ENCODE peak calls at places on chromosome X, in seven cellular contexts. One of them, this sample, is unnamed.

GRCh38 chrX:17854521-17854920 is 6.6 kb downstream of the RAI2 start:
- DNase-seq in CD8-positive, alpha-beta T cell: no peak
- DNase-seq in mesendoderm: no peak
- DNase-seq in breast epithelium: no peak
- DNase-seq in tibial artery: no peak
- DNase-seq in body of pancreas: no peak
- DNase-seq in effector memory CD4-positive, alpha-beta T cell: no peak
- DNase-seq in this sample: no peak

GRCh38 chrX:54550821-54551220 is 20.8 kb downstream of the GNL3L start:
- DNase-seq in CD8-positive, alpha-beta T cell: no peak
- DNase-seq in mesendoderm: no peak
- DNase-seq in effector memory CD4-positive, alpha-beta T cell: no peak
- DNase-seq in tibial artery: no peak
- DNase-seq in breast epithelium: no peak
- DNase-seq in body of pancreas: no peak
- DNase-seq in this sample: no peak

GRCh38 chrX:6558979-6559378 is 24.1 kb upstream of the VCX3A start:
- DNase-seq in CD8-positive, alpha-beta T cell: no peak
- DNase-seq in breast epithelium: no peak
- DNase-seq in effector memory CD4-positive, alpha-beta T cell: no peak
- DNase-seq in body of pancreas: no peak
- DNase-seq in tibial artery: no peak
- DNase-seq in mesendoderm: no peak
- DNase-seq in this sample: no peak

GRCh38 chrX:63282077-63282476 is 69.1 kb downstream of the SPIN4 start:
- DNase-seq in CD8-positive, alpha-beta T cell: no peak
- DNase-seq in mesendoderm: peak; percentile 48
- DNase-seq in tibial artery: no peak
- DNase-seq in breast epithelium: no peak
- DNase-seq in body of pancreas: no peak
- DNase-seq in effector memory CD4-positive, alpha-beta T cell: no peak
- DNase-seq in this sample: no peak

GRCh38 chrX:48606091-48606490 is 8.8 kb downstream of the WDR13 start:
- DNase-seq in body of pancreas: no peak
- DNase-seq in CD8-positive, alpha-beta T cell: no peak
- DNase-seq in effector memory CD4-positive, alpha-beta T cell: no peak
- DNase-seq in mesendoderm: peak; percentile 20
- DNase-seq in breast epithelium: no peak
- DNase-seq in tibial artery: no peak
- DNase-seq in this sample: no peak

GRCh38 chrX:12197030-12197429 is 58.8 kb downstream of the FRMPD4 start:
- DNase-seq in effector memory CD4-positive, alpha-beta T cell: no peak
- DNase-seq in CD8-positive, alpha-beta T cell: no peak
- DNase-seq in breast epithelium: no peak
- DNase-seq in mesendoderm: no peak
- DNase-seq in tibial artery: no peak
- DNase-seq in body of pancreas: no peak
- DNase-seq in this sample: no peak

GRCh38 chrX:51802917-51803688 is 59.9 kb downstream of the GSPT2 start:
- DNase-seq in body of pancreas: peak; percentile 67
- DNase-seq in tibial artery: no peak
- DNase-seq in breast epithelium: no peak
- DNase-seq in effector memory CD4-positive, alpha-beta T cell: no peak
- DNase-seq in CD8-positive, alpha-beta T cell: peak; percentile 76
- DNase-seq in mesendoderm: peak; percentile 93
- DNase-seq in this sample: peak; percentile 57

GRCh38 chrX:133249659-133250058 is 31.5 kb upstream of the TFDP3 start:
- DNase-seq in body of pancreas: no peak
- DNase-seq in mesendoderm: no peak
- DNase-seq in CD8-positive, alpha-beta T cell: no peak
- DNase-seq in breast epithelium: no peak
- DNase-seq in tibial artery: no peak
- DNase-seq in effector memory CD4-positive, alpha-beta T cell: no peak
- DNase-seq in this sample: no peak

GRCh38 chrX:57772637-57773036 is 92.6 kb upstream of the NLRP2B start:
- DNase-seq in CD8-positive, alpha-beta T cell: no peak
- DNase-seq in effector memory CD4-positive, alpha-beta T cell: no peak
- DNase-seq in breast epithelium: no peak
- DNase-seq in body of pancreas: no peak
- DNase-seq in tibial artery: no peak
- DNase-seq in mesendoderm: peak; percentile 0
- DNase-seq in this sample: no peak

GRCh38 chrX:38806054-38806389 is 4.8 kb downstream of the MID1IP1 start:
- DNase-seq in body of pancreas: peak; percentile 56
- DNase-seq in tibial artery: peak; percentile 39
- DNase-seq in CD8-positive, alpha-beta T cell: no peak
- DNase-seq in mesendoderm: no peak
- DNase-seq in effector memory CD4-positive, alpha-beta T cell: no peak
- DNase-seq in breast epithelium: no peak
- DNase-seq in this sample: no peak

GRCh38 chrX:68652327-68652930 is 5.0 kb downstream of the STARD8 start:
- DNase-seq in mesendoderm: no peak
- DNase-seq in CD8-positive, alpha-beta T cell: no peak
- DNase-seq in body of pancreas: no peak
- DNase-seq in effector memory CD4-positive, alpha-beta T cell: no peak
- DNase-seq in breast epithelium: no peak
- DNase-seq in tibial artery: no peak
- DNase-seq in this sample: no peak

GRCh38 chrX:38249965-38250364 is 29.3 kb upstream of the SRPX start:
- DNase-seq in mesendoderm: no peak
- DNase-seq in body of pancreas: no peak
- DNase-seq in breast epithelium: no peak
- DNase-seq in tibial artery: no peak
- DNase-seq in CD8-positive, alpha-beta T cell: no peak
- DNase-seq in effector memory CD4-positive, alpha-beta T cell: no peak
- DNase-seq in this sample: no peak

GRCh38 chrX:153460826-153461225 is 9.6 kb downstream of the HAUS7 start:
- DNase-seq in mesendoderm: peak; percentile 67
- DNase-seq in body of pancreas: peak; percentile 44
- DNase-seq in tibial artery: no peak
- DNase-seq in breast epithelium: no peak
- DNase-seq in CD8-positive, alpha-beta T cell: peak; percentile 50
- DNase-seq in effector memory CD4-positive, alpha-beta T cell: no peak
- DNase-seq in this sample: no peak

GRCh38 chrX:39709364-39709763 is 388.4 kb downstream of the BCOR start:
- DNase-seq in CD8-positive, alpha-beta T cell: no peak
- DNase-seq in breast epithelium: no peak
- DNase-seq in effector memory CD4-positive, alpha-beta T cell: no peak
- DNase-seq in tibial artery: no peak
- DNase-seq in mesendoderm: no peak
- DNase-seq in body of pancreas: no peak
- DNase-seq in this sample: no peak

GRCh38 chrX:133956570-133957340 is 28.6 kb downstream of the GPC3 start:
- DNase-seq in effector memory CD4-positive, alpha-beta T cell: no peak
- DNase-seq in CD8-positive, alpha-beta T cell: no peak
- DNase-seq in mesendoderm: no peak
- DNase-seq in breast epithelium: no peak
- DNase-seq in tibial artery: no peak
- DNase-seq in body of pancreas: no peak
- DNase-seq in this sample: no peak

GRCh38 chrX:115419094-115419493 is 129.6 kb downstream of the LUZP4 start:
- DNase-seq in CD8-positive, alpha-beta T cell: no peak
- DNase-seq in mesendoderm: no peak
- DNase-seq in body of pancreas: no peak
- DNase-seq in tibial artery: no peak
- DNase-seq in breast epithelium: no peak
- DNase-seq in effector memory CD4-positive, alpha-beta T cell: no peak
- DNase-seq in this sample: no peak

GRCh38 chrX:16476692-16477091 is 173.3 kb upstream of the S100G start:
- DNase-seq in mesendoderm: no peak
- DNase-seq in body of pancreas: no peak
- DNase-seq in tibial artery: no peak
- DNase-seq in breast epithelium: no peak
- DNase-seq in CD8-positive, alpha-beta T cell: no peak
- DNase-seq in effector memory CD4-positive, alpha-beta T cell: no peak
- DNase-seq in this sample: no peak

GRCh38 chrX:15781964-15782711 is 8.1 kb upstream of the ZRSR2 start:
- DNase-seq in CD8-positive, alpha-beta T cell: no peak
- DNase-seq in body of pancreas: no peak
- DNase-seq in tibial artery: no peak
- DNase-seq in breast epithelium: no peak
- DNase-seq in mesendoderm: no peak
- DNase-seq in effector memory CD4-positive, alpha-beta T cell: no peak
- DNase-seq in this sample: no peak

GRCh38 chrX:101659601-101660063 is at the start of gene ARMCX2:
- DNase-seq in effector memory CD4-positive, alpha-beta T cell: no peak
- DNase-seq in mesendoderm: peak; percentile 74
- DNase-seq in CD8-positive, alpha-beta T cell: no peak
- DNase-seq in body of pancreas: peak; percentile 55
- DNase-seq in tibial artery: peak; percentile 37
- DNase-seq in breast epithelium: peak; percentile 40
- DNase-seq in this sample: peak; percentile 38

GRCh38 chrX:15664487-15665444 is at the start of gene CLTRN:
- DNase-seq in body of pancreas: no peak
- DNase-seq in mesendoderm: peak; percentile 53
- DNase-seq in breast epithelium: no peak
- DNase-seq in effector memory CD4-positive, alpha-beta T cell: no peak
- DNase-seq in tibial artery: no peak
- DNase-seq in CD8-positive, alpha-beta T cell: no peak
- DNase-seq in this sample: no peak

GRCh38 chrX:45769919-45770582 is 569.4 kb upstream of the DIPK2B start:
- DNase-seq in mesendoderm: no peak
- DNase-seq in effector memory CD4-positive, alpha-beta T cell: peak; percentile 31
- DNase-seq in tibial artery: peak; percentile 70
- DNase-seq in CD8-positive, alpha-beta T cell: peak; percentile 24
- DNase-seq in body of pancreas: peak; percentile 70
- DNase-seq in breast epithelium: peak; percentile 79
- DNase-seq in this sample: peak; percentile 72

GRCh38 chrX:31715675-31716074 is 643.8 kb upstream of the FTHL17 start:
- DNase-seq in tibial artery: no peak
- DNase-seq in breast epithelium: no peak
- DNase-seq in CD8-positive, alpha-beta T cell: no peak
- DNase-seq in effector memory CD4-positive, alpha-beta T cell: no peak
- DNase-seq in mesendoderm: no peak
- DNase-seq in body of pancreas: no peak
- DNase-seq in this sample: no peak

GRCh38 chrX:82813671-82814078 is 694.4 kb upstream of the POU3F4 start:
- DNase-seq in effector memory CD4-positive, alpha-beta T cell: no peak
- DNase-seq in mesendoderm: peak; percentile 61
- DNase-seq in CD8-positive, alpha-beta T cell: no peak
- DNase-seq in body of pancreas: no peak
- DNase-seq in tibial artery: no peak
- DNase-seq in breast epithelium: peak; percentile 51
- DNase-seq in this sample: no peak

GRCh38 chrX:69388526-69388925 is 115.6 kb upstream of the NALF2 start:
- DNase-seq in CD8-positive, alpha-beta T cell: no peak
- DNase-seq in mesendoderm: no peak
- DNase-seq in body of pancreas: no peak
- DNase-seq in breast epithelium: peak; percentile 23
- DNase-seq in effector memory CD4-positive, alpha-beta T cell: no peak
- DNase-seq in tibial artery: peak; percentile 20
- DNase-seq in this sample: no peak

GRCh38 chrX:20974326-20974725 is 399.9 kb upstream of the CNKSR2 start:
- DNase-seq in breast epithelium: no peak
- DNase-seq in body of pancreas: no peak
- DNase-seq in tibial artery: no peak
- DNase-seq in mesendoderm: no peak
- DNase-seq in CD8-positive, alpha-beta T cell: no peak
- DNase-seq in effector memory CD4-positive, alpha-beta T cell: no peak
- DNase-seq in this sample: no peak

GRCh38 chrX:130111220-130111934 is 1.1 kb upstream of the ELF4 start:
- DNase-seq in tibial artery: no peak
- DNase-seq in breast epithelium: no peak
- DNase-seq in body of pancreas: no peak
- DNase-seq in CD8-positive, alpha-beta T cell: no peak
- DNase-seq in mesendoderm: no peak
- DNase-seq in effector memory CD4-positive, alpha-beta T cell: no peak
- DNase-seq in this sample: no peak
- H3K4me3 ChIP-seq in tibial artery: peak overlapping the region; percentile 84
- H3K4me3 ChIP-seq in breast epithelium: peak overlapping the region; percentile 74
- H3K4me3 ChIP-seq in body of pancreas: no peak overlapping the region
- H3K4me3 ChIP-seq in CD8-positive, alpha-beta T cell: no peak overlapping the region
- H3K4me3 ChIP-seq in mesendoderm: no peak overlapping the region
- H3K4me3 ChIP-seq in effector memory CD4-positive, alpha-beta T cell: peak overlapping the region; percentile 39
- H3K4me3 ChIP-seq in this sample: peak overlapping the region; percentile 10

GRCh38 chrX:152149648-152150047 is 11.3 kb upstream of the MAGEA10 start:
- DNase-seq in tibial artery: no peak
- DNase-seq in body of pancreas: no peak
- DNase-seq in effector memory CD4-positive, alpha-beta T cell: no peak
- DNase-seq in CD8-positive, alpha-beta T cell: no peak
- DNase-seq in breast epithelium: no peak
- DNase-seq in mesendoderm: no peak
- DNase-seq in this sample: no peak
- H3K27ac ChIP-seq in tibial artery: no peak overlapping the region
- H3K27ac ChIP-seq in body of pancreas: no peak overlapping the region
- H3K27ac ChIP-seq in effector memory CD4-positive, alpha-beta T cell: no peak overlapping the region
- H3K27ac ChIP-seq in CD8-positive, alpha-beta T cell: no peak overlapping the region
- H3K27ac ChIP-seq in breast epithelium: no peak overlapping the region
- H3K27ac ChIP-seq in mesendoderm: no peak overlapping the region
- H3K27ac ChIP-seq in this sample: no peak overlapping the region

GRCh38 chrX:14027511-14028019 is 2.1 kb downstream of the GEMIN8 start:
- DNase-seq in effector memory CD4-positive, alpha-beta T cell: no peak
- DNase-seq in mesendoderm: no peak
- DNase-seq in breast epithelium: no peak
- DNase-seq in body of pancreas: no peak
- DNase-seq in CD8-positive, alpha-beta T cell: no peak
- DNase-seq in tibial artery: no peak
- DNase-seq in this sample: no peak

GRCh38 chrX:14017399-14017798 is 12.3 kb downstream of the GEMIN8 start:
- DNase-seq in effector memory CD4-positive, alpha-beta T cell: no peak
- DNase-seq in body of pancreas: no peak
- DNase-seq in mesendoderm: no peak
- DNase-seq in breast epithelium: no peak
- DNase-seq in CD8-positive, alpha-beta T cell: no peak
- DNase-seq in tibial artery: no peak
- DNase-seq in this sample: no peak

GRCh38 chrX:14027031-14027430 is 2.7 kb downstream of the GEMIN8 start:
- DNase-seq in mesendoderm: no peak
- DNase-seq in breast epithelium: peak; percentile 68
- DNase-seq in tibial artery: no peak
- DNase-seq in CD8-positive, alpha-beta T cell: peak; percentile 29
- DNase-seq in body of pancreas: peak; percentile 44
- DNase-seq in effector memory CD4-positive, alpha-beta T cell: no peak
- DNase-seq in this sample: no peak

GRCh38 chrX:14026121-14026520 is 3.6 kb downstream of the GEMIN8 start:
- DNase-seq in body of pancreas: no peak
- DNase-seq in breast epithelium: no peak
- DNase-seq in mesendoderm: no peak
- DNase-seq in CD8-positive, alpha-beta T cell: no peak
- DNase-seq in effector memory CD4-positive, alpha-beta T cell: no peak
- DNase-seq in tibial artery: no peak
- DNase-seq in this sample: no peak

GRCh38 chrX:14022019-14022418 is 7.7 kb downstream of the GEMIN8 start:
- DNase-seq in mesendoderm: no peak
- DNase-seq in body of pancreas: no peak
- DNase-seq in breast epithelium: no peak
- DNase-seq in CD8-positive, alpha-beta T cell: no peak
- DNase-seq in tibial artery: no peak
- DNase-seq in effector memory CD4-positive, alpha-beta T cell: no peak
- DNase-seq in this sample: no peak
- H3K4me1 ChIP-seq in mesendoderm: no peaks in the 10 kb centered on the region
- H3K4me1 ChIP-seq in body of pancreas: peaks cover 3% of the 10 kb centered on the region
- H3K4me1 ChIP-seq in breast epithelium: no peaks in the 10 kb centered on the region
- H3K4me1 ChIP-seq in CD8-positive, alpha-beta T cell: peaks cover 3% of the 10 kb centered on the region
- H3K4me1 ChIP-seq in tibial artery: no peaks in the 10 kb centered on the region
- H3K4me1 ChIP-seq in effector memory CD4-positive, alpha-beta T cell: peaks cover under 1% of the 10 kb centered on the region
- H3K4me1 ChIP-seq in this sample: peaks cover 3% of the 10 kb centered on the region

DNA sequence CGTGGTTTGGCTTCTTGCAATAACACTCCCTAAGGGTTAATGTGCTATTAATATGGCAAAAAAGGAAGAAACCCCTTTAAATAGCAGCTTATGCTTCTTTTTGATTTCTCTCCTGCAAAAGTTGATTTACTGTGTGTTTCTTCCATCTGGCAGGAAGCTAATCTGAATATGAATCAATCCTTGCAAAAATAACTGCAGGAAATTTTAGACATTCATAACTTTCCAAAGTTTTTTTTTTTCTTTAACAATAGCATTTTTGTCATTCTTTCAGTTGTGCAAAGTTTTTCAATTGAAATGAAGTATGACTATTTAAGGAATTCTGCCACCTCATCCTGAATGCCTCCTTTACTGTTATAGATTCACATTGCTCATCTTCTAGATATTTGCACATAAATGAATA is 115.6 kb downstream of the SPANXA1 start:
- DNase-seq in mesendoderm: no peak
- DNase-seq in breast epithelium: no peak
- DNase-seq in effector memory CD4-positive, alpha-beta T cell: no peak
- DNase-seq in body of pancreas: no peak
- DNase-seq in tibial artery: no peak
- DNase-seq in CD8-positive, alpha-beta T cell: no peak
- DNase-seq in this sample: no peak
- H3K4me3 ChIP-seq in mesendoderm: no peak overlapping the region
- H3K4me3 ChIP-seq in breast epithelium: no peak overlapping the region
- H3K4me3 ChIP-seq in effector memory CD4-positive, alpha-beta T cell: no peak overlapping the region
- H3K4me3 ChIP-seq in body of pancreas: no peak overlapping the region
- H3K4me3 ChIP-seq in tibial artery: no peak overlapping the region
- H3K4me3 ChIP-seq in CD8-positive, alpha-beta T cell: no peak overlapping the region
- H3K4me3 ChIP-seq in this sample: no peak overlapping the region